ENCODE peak calls at places on chromosomes 13 and 19, in four cellular contexts. K is K562, Q is HL-60, P is GM12878. O is an unnamed sample.

GRCh38 chr13:42497798-42498197 is 76.2 kb upstream of the TNFSF11 start:
- DNase-seq in K (no peak), Q (no peak), P (peak), O (peak)

GRCh38 chr19:29120471-29120870 is 92.5 kb downstream of the UQCRFS1 start:
- DNase-seq in K (no peak), Q (no peak), P (no peak), O (no peak)

GRCh38 chr13:80334582-80335260 is 6.2 kb downstream of the SPRY2 start:
- DNase-seq in K (no peak), Q (no peak), P (no peak), O (no peak)

GRCh38 chr19:4474504-4475136 is 2.5 kb downstream of the HDGFL2 start:
- DNase-seq in K (peak), Q (no peak), P (no peak), O (peak)

GRCh38 chr13:24923305-24923640 is 159.3 kb downstream of the RNF17 start:
- DNase-seq in K (no peak), Q (no peak), P (peak), O (peak)

GRCh38 chr19:14550201-14550754 is 20.9 kb downstream of the TECR start:
- DNase-seq in K (peak), Q (no peak), P (no peak), O (no peak)

GRCh38 chr19:38701455-38702063 is 42.7 kb downstream of the CAPN12 start:
- DNase-seq in K (no peak), Q (no peak), P (no peak), O (no peak)

GRCh38 chr13:76813874-76814273 is 72.3 kb downstream of the KCTD12 start:
- DNase-seq in K (no peak), Q (peak), P (no peak), O (no peak)

GRCh38 chr13:39148513-39148961 is 110.3 kb downstream of the NHLRC3 start:
- DNase-seq in K (no peak), Q (no peak), P (no peak), O (no peak)

GRCh38 chr19:40216013-40216776 is 2.0 kb downstream of the TTC9B start:
- DNase-seq in K (no peak), Q (no peak), P (no peak), O (no peak)

GRCh38 chr19:4448147-4448985 is 9.2 kb downstream of the UBXN6 start:
- DNase-seq in K (peak), Q (no peak), P (no peak), O (peak)

GRCh38 chr19:16569609-16570320 is 2.5 kb downstream of the SLC35E1 start:
- DNase-seq in K (no peak), Q (no peak), P (no peak), O (no peak)

GRCh38 chr19:7680606-7681335 is at the start of gene TRAPPC5:
- DNase-seq in K (peak), Q (peak), P (no peak), O (peak)

GRCh38 chr19:36257512-36257876 is 42.6 kb downstream of the ZNF146 start:
- DNase-seq in K (no peak), Q (no peak), P (no peak), O (no peak)

GRCh38 chr13:40064723-40065122 is 409.3 kb downstream of the COG6 start:
- DNase-seq in K (no peak), Q (no peak), P (no peak), O (no peak)

GRCh38 chr19:55406869-55407624 is 541 bp downstream of the UBE2S start:
- DNase-seq in K (peak), Q (no peak), P (no peak), O (no peak)

GRCh38 chr13:32284927-32285632 is 30.1 kb downstream of the ZAR1L start:
- DNase-seq in K (no peak), Q (no peak), P (no peak), O (no peak)

GRCh38 chr13:114012141-114012540 is 38.3 kb upstream of the C13orf46 start:
- DNase-seq in K (no peak), Q (no peak), P (no peak), O (no peak)
- TF ChIP-seq SPI1 in K (no peak), Q (no peak), P (no peak), O (no peak)

DNA sequence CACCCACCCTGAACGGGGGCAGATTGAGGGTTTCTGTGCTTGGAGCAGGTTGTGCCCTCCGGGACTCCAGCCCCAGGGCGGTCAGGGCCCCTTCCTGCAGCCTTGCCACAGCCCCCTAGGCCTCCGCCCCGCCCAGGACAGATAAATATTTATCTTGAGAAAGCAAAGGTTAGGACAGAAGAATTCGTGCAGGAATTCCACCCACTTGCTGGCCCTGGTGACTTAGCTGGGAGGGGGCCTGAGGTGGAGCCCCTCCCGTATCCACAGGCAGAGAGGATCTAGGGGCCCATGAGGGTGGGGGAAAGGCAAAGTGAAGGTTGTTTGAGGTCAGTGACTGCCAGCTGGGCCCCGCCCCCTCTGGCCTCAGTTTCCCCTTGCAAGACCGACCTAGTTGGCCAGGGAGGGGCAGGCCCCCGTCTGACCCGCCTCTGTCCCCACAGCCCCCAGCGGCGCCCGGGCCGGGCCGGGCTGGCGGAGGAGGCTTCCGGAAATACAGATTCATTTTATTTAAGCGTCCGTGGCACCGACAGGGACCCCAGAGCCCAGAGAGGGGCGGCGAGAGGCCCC is 5.2 kb downstream of the MIDN start:
- DNase-seq in K (no peak), Q (peak), P (no peak), O (no peak)
- TF ChIP-seq POLR2AphosphoS5 in K (peak), Q (no peak), P (no peak), O (no peak)

DNA sequence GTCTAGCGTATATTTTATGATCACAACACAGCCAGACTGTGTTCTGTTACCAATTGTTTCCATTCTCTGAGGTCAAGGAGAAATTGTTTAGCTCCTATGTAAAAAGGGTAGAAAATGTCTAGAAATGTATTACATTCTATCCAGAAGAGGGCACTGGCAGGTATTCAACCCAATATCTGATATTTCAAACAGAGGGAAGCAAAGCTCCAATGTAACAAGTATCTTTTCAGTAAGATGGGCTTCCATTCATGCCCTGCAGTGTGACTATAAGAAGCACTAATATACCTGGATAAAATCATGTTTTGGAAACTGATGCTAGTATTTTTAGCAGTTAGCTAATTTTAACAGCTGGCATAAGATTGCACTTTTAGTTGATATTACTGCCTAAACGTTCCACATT is 312.7 kb downstream of the FGF14 start:
- DNase-seq in K (no peak), Q (no peak), P (no peak), O (no peak)
- TF ChIP-seq SPI1 in K (no peak), Q (no peak), P (no peak), O (no peak)

GRCh38 chr19:44093931-44094765 is at the start of gene ZNF224:
- DNase-seq in K (peak), Q (peak), P (peak), O (peak)
- TF ChIP-seq POLR2AphosphoS5 in K (peak), Q (peak), P (peak), O (no peak)

GRCh38 chr13:33326246-33326645 is 40.7 kb upstream of the STARD13 start:
- DNase-seq in K (no peak), Q (no peak), P (no peak), O (no peak)

GRCh38 chr13:33322965-33323668 is 37.6 kb upstream of the STARD13 start:
- DNase-seq in K (no peak), Q (no peak), P (no peak), O (no peak)

GRCh38 chr13:33321686-33322473 is 36.3 kb upstream of the STARD13 start:
- DNase-seq in K (no peak), Q (no peak), P (no peak), O (no peak)

GRCh38 chr13:33322474-33322827 is 36.9 kb upstream of the STARD13 start:
- DNase-seq in K (no peak), Q (no peak), P (no peak), O (no peak)

DNA sequence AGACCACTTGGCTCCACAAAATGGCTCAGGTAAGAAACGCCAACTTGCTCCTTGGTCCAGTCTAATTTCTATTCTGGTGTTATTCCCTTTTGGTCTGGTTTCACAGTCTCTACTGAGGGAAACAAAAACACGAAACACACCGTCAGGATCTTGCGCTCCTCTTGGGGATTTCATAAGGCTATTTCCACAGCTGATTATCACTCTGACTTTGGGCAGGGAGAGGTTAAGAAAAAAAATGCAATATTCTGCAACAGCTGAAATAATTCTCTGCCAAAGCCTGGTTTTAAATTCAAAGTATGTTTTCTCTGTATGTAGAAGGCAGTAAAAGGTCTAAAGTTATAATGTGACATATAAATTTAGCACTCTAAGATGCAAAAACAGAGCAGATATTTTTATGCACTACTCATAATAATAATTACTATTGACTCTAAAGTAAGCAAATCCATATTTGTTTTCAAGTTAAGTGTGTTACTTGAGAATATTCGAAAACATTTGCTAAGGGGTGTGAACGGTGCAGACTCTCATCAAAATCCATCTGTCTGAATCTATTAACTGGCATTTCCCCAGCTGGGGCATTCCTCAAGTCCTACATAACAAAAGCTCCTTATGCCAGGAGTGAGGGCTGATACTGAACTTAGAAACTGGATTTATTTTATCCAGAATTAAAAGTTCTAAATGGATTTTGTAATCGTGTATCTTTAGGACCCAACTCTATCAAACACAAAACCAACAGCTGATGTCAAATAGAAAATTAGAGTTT is 38.4 kb upstream of the STARD13 start:
- DNase-seq in K (no peak), Q (no peak), P (no peak), O (no peak)
- TF ChIP-seq SPI1 in K (no peak), Q (no peak), P (no peak), O (no peak)

GRCh38 chr19:10107254-10107653 is 1.1 kb downstream of the PPAN start:
- DNase-seq in K (no peak), Q (no peak), P (no peak), O (no peak)
- TF ChIP-seq POLR2AphosphoS5 in K (no peak), Q (peak), P (no peak), O (no peak)

GRCh38 chr13:65787087-65787486 is 1443.0 kb downstream of the PCDH9 start:
- DNase-seq in K (no peak), Q (no peak), P (no peak), O (no peak)
- TF ChIP-seq SPI1 in K (no peak), Q (no peak), P (no peak), O (no peak)

DNA sequence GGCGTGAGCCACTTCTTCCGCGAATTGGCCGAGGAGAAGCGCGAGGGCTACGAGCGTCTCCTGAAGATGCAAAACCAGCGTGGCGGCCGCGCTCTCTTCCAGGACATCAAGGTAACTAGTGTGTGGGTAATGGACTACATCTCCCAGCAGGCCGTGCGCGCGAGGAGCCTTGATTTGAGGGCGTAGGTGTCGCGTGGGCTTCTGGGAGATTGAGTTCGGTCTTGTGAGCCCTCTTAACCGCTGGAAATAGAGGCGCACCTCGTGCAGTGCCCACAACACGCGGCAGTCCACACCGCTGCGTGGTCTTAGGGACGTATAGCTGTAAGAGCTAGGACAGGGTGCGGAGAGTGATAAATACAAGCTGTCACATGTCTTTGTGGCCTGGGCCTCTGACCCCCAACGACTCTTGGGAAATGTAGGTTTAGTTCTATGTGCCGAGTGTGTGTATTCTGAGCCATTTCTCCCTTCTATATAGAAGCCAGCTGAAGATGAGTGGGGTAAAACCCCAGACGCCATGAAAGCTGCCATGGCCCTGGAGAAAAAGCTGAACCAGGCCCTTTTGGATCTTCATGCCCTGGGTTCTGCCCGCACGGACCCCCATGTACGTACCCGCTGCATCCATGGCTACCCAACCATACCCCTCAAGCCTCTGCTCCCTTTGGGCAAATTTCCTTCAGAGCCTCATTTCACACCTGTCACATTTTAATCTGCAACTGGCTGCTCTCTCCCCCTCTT is 864 bp downstream of the FTL start:
- DNase-seq in K (peak), Q (peak), P (peak), O (peak)
- TF ChIP-seq POLR2AphosphoS5 in K (peak), Q (peak), P (peak), O (peak)

O was measured in GM12891.